ENCODE peak calls at places on chromosomes 4 and X, in six cellular contexts. P is CD4-positive, alpha-beta T cell; X is cardiac muscle cell; H is IMR-90; F is activated B cell treated with CpG ODN at 0.5 μM for 24 hours; T is stomach. B is an unnamed sample.

GRCh38 chr4:105149771-105150170 is 3.1 kb downstream of the TET2 start:
- DNase-seq in F (no peak), H (no peak), P (no peak), T (no peak), X (no peak), B (no peak)

GRCh38 chrX:46433892-46434291 is 111.3 kb downstream of the ZNF674 start:
- DNase-seq in F (no peak), H (peak), X (no peak), P (no peak), T (no peak), B (no peak)

GRCh38 chr4:183448436-183448835 is 4.0 kb downstream of the CDKN2AIP start:
- DNase-seq in T (no peak), F (no peak), X (no peak), P (no peak), H (no peak), B (no peak)

GRCh38 chr4:21290562-21290961 is 590.3 kb downstream of the PACRGL start:
- DNase-seq in X (no peak), P (no peak), T (no peak), H (no peak), F (no peak), B (no peak)

GRCh38 chr4:40710484-40711269 is 39.1 kb upstream of the NSUN7 start:
- DNase-seq in F (no peak), X (no peak), P (no peak), H (peak), T (no peak), B (no peak)

GRCh38 chr4:139956436-139957107 is 197.4 kb downstream of the MAML3 start:
- DNase-seq in F (no peak), P (no peak), H (no peak), T (no peak), X (no peak), B (no peak)

GRCh38 chr4:99808260-99808857 is 8.3 kb upstream of the DAPP1 start:
- DNase-seq in T (peak), H (peak), X (peak), F (peak), P (peak), B (no peak)

GRCh38 chr4:120348521-120348920 is 281.9 kb upstream of the MAD2L1 start:
- DNase-seq in P (no peak), F (no peak), X (no peak), T (no peak), H (no peak), B (no peak)

GRCh38 chr4:158667651-158668198 is 4.0 kb downstream of the C4orf46 start:
- DNase-seq in P (no peak), H (peak), F (no peak), T (no peak), X (peak), B (no peak)

GRCh38 chr4:106329027-106329618 is 12.8 kb downstream of the AIMP1 start:
- DNase-seq in X (peak), P (no peak), T (no peak), H (peak), F (no peak), B (no peak)

GRCh38 chr4:38625508-38625907 is 38.5 kb upstream of the KLF3 start:
- DNase-seq in P (no peak), F (no peak), H (no peak), T (no peak), X (no peak), B (no peak)

GRCh38 chr4:128347930-128348660 is 60.5 kb upstream of the PGRMC2 start:
- DNase-seq in P (no peak), X (no peak), F (no peak), H (peak), T (no peak), B (no peak)

GRCh38 chr4:105714071-105714521 is 5.5 kb downstream of the GSTCD start:
- DNase-seq in X (no peak), F (no peak), T (no peak), P (no peak), H (no peak), B (no peak)

GRCh38 chr4:154660052-154660451 is 47.6 kb upstream of the FGG start:
- DNase-seq in P (no peak), T (no peak), F (no peak), X (no peak), H (no peak), B (no peak)

GRCh38 chrX:39665830-39666518 is 431.8 kb downstream of the BCOR start:
- DNase-seq in F (no peak), H (peak), X (no peak), T (no peak), P (no peak), B (no peak)

GRCh38 chr4:84258905-84259830 is 239.9 kb downstream of the NKX6-1 start:
- DNase-seq in F (no peak), H (peak), X (no peak), T (no peak), P (no peak), B (no peak)

GRCh38 chr4:173420324-173420752 is 21.4 kb upstream of the SCRG1 start:
- DNase-seq in X (no peak), H (peak), P (no peak), T (no peak), F (no peak), B (no peak)

GRCh38 chr4:84530871-84531270 is 31.8 kb upstream of the NKX6-1 start:
- DNase-seq in X (no peak), P (no peak), H (peak), F (no peak), T (no peak), B (no peak)

GRCh38 chr4:73978886-73979285 is 2.9 kb downstream of the PF4 start:
- DNase-seq in T (no peak), H (peak), P (no peak), X (no peak), F (no peak), B (no peak)

GRCh38 chr4:95165926-95166524 is 382.7 kb downstream of the UNC5C start:
- DNase-seq in T (no peak), F (no peak), X (peak), H (peak), P (peak), B (no peak)
- TF ChIP-seq CTCF in T (peak), F (peak), X (peak), H (peak), P (peak), B (peak)

DNA sequence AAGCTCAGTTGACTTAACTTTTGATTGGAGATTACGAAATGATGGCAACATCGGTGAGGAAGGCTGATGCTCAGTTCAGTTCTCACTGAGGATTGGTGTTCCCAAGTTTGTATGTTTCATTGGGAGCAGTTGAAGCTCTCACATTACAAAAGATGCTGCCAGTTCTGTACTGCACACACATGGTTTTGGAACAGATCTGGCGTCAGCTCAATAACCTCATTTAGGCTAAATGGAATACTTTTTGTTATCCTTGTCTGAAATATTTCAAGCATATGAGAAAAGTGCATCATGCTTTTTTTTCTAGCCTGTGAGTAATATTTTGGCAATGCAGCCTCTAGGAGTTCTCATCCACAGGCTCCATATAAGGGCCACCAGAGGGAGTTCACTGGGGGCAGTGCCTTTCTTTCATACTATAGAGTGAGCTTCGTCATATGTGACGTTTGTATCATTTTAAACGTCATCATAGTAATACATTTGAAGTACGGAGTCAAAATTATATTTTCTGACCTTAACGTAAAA is 4.1 kb downstream of the ENPEP start:
- DNase-seq in P (no peak), H (peak), T (no peak), X (no peak), F (no peak), B (no peak)
- TF ChIP-seq CTCF in P (no peak), H (peak), T (no peak), X (peak), F (no peak), B (peak)

DNA sequence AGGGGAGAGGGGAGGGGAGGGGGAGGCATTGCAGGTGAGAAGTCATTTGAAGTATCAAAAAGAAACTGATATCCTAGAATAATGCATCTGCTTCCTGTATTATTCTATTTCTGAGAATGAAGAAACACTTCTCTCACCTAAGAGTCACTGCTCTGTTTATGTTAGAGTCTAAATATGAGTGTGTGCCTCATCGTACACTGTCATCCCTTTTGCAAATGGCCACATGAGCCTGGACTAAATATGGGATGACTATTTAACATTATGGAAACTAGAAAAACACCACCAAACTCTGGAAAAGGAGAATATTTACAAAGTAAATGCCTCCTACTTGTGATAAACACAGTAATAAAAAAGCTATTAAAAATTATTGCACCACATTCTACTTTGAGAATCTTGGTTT is 146.4 kb upstream of the NOCT start:
- DNase-seq in H (peak), T (no peak), F (no peak), X (no peak), P (no peak), B (no peak)
- TF ChIP-seq CTCF in H (no peak), T (no peak), F (no peak), X (no peak), P (no peak), B (no peak)

GRCh38 chr4:15956179-15956850 is 6.7 kb downstream of the FGFBP2 start:
- DNase-seq in X (peak), T (peak), P (peak), F (peak), H (peak), B (no peak)

GRCh38 chr4:15958562-15958961 is 4.4 kb downstream of the FGFBP2 start:
- DNase-seq in T (no peak), P (no peak), H (no peak), F (no peak), X (no peak), B (no peak)

GRCh38 chr4:15953625-15954024 is 9.3 kb downstream of the FGFBP2 start:
- DNase-seq in T (no peak), X (no peak), F (no peak), H (no peak), P (no peak), B (no peak)

GRCh38 chr4:15951781-15952180 is 11.2 kb downstream of the FGFBP2 start:
- DNase-seq in T (no peak), F (no peak), P (no peak), X (no peak), H (no peak), B (no peak)

DNA sequence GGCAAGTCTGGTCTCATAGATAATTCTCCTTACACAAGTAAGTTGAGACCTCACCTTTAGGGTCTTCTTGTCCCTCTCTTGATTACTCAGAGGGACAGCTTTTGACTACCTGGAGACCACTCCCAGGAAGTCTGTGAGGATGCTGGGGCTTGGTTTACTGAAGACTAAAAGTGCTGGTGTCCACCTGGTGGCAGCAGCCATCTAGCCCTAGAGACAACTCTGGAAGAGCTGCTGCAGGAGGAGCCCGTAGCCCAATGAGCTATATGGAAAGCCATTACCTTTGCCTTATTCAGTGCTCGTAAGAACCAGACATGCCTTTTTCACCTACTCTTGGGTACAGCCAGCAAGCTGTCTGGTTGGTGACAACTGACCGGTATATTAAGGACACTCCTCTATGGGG is 7.3 kb downstream of the FGFBP2 start:
- DNase-seq in P (no peak), X (no peak), T (no peak), H (peak), F (no peak), B (no peak)
- TF ChIP-seq CTCF in P (no peak), X (no peak), T (no peak), H (peak), F (no peak), B (no peak)